ENCODE peak calls at places on chromosome 18, in nine cellular contexts. Q is psoas muscle, K is A549, F is IMR-90, I is mammary epithelial cell, D is ascending aorta, W is colonic mucosa, U is uterus, R is fibroblast of lung. Z is an unnamed sample. For H3K4me1, the result is how much of the 10 kb centered on the place peaks cover.

GRCh38 chr18:37710731-37711130 is 145.1 kb upstream of the CELF4 start:
- DNase-seq in D (no peak), W (no peak), F (no peak), Q (no peak), R (no peak), U (no peak), K (no peak), I (peak), Z (no peak)

GRCh38 chr18:9575558-9575957 is 38.8 kb downstream of the PPP4R1 start:
- DNase-seq in F (peak), W (peak), R (peak), I (peak), U (peak), D (no peak), Q (peak), K (peak), Z (peak)

GRCh38 chr18:2984703-2985261 is 28.2 kb downstream of the LPIN2 start:
- DNase-seq in R (no peak), Q (no peak), D (no peak), I (peak), U (no peak), F (no peak), K (no peak), W (peak), Z (no peak)

GRCh38 chr18:36628435-36629094 is 200.2 kb downstream of the TPGS2 start:
- DNase-seq in I (peak), K (no peak), F (peak), U (no peak), R (peak), W (no peak), Q (no peak), D (no peak), Z (no peak)

GRCh38 chr18:48781041-48781989 is 169.4 kb downstream of the SMAD7 start:
- DNase-seq in U (peak), K (no peak), W (peak), R (peak), I (no peak), Q (peak), D (peak), F (peak), Z (peak)

GRCh38 chr18:24704921-24705620 is 244.6 kb downstream of the HRH4 start:
- DNase-seq in I (no peak), K (no peak), Q (no peak), D (no peak), W (no peak), U (no peak), F (peak), R (peak), Z (no peak)

GRCh38 chr18:69838620-69839411 is 108.9 kb downstream of the CD226 start:
- DNase-seq in D (no peak), W (no peak), I (peak), F (no peak), U (no peak), K (peak), Q (no peak), R (no peak), Z (no peak)

GRCh38 chr18:47932603-47933002 is 2.1 kb upstream of the SMAD2 start:
- DNase-seq in W (no peak), F (no peak), Q (no peak), I (no peak), R (no peak), K (no peak), D (no peak), U (no peak), Z (no peak)

GRCh38 chr18:59416818-59417217 is 57.8 kb upstream of the LMAN1 start:
- DNase-seq in R (peak), Q (no peak), U (no peak), K (no peak), I (no peak), F (peak), W (no peak), D (no peak), Z (no peak)

GRCh38 chr18:44736664-44737063 is 56.0 kb downstream of the SETBP1 start:
- DNase-seq in R (no peak), K (no peak), W (no peak), D (no peak), U (no peak), Q (no peak), I (no peak), F (no peak), Z (no peak)

GRCh38 chr18:58527116-58528010 is 101.5 kb downstream of the ALPK2 start:
- DNase-seq in F (peak), W (no peak), Q (no peak), K (peak), R (no peak), D (no peak), U (no peak), I (no peak), Z (no peak)

GRCh38 chr18:56841836-56842235 is 190.7 kb downstream of the WDR7 start:
- DNase-seq in R (no peak), F (no peak), U (no peak), D (no peak), K (no peak), W (no peak), I (no peak), Q (no peak), Z (no peak)

GRCh38 chr18:9949315-9949714 is 35.5 kb downstream of the VAPA start:
- DNase-seq in K (no peak), R (no peak), F (no peak), U (no peak), W (no peak), D (no peak), I (no peak), Q (no peak), Z (no peak)

GRCh38 chr18:5518899-5519371 is 24.9 kb downstream of the EPB41L3 start:
- DNase-seq in D (no peak), U (no peak), F (peak), W (no peak), I (no peak), K (no peak), R (peak), Q (no peak), Z (no peak)

GRCh38 chr18:44715245-44715644 is 34.6 kb downstream of the SETBP1 start:
- DNase-seq in Q (peak), U (peak), I (peak), F (no peak), R (peak), D (no peak), W (no peak), K (no peak), Z (peak)

GRCh38 chr18:58009166-58009565 is 34.9 kb upstream of the NEDD4L start:
- DNase-seq in U (no peak), R (no peak), I (no peak), Q (no peak), W (no peak), D (no peak), F (no peak), K (no peak), Z (no peak)

GRCh38 chr18:39487932-39488331 is 1922.3 kb upstream of the CELF4 start:
- DNase-seq in W (no peak), U (no peak), R (no peak), Q (no peak), D (no peak), F (no peak), I (no peak), K (no peak), Z (no peak)

GRCh38 chr18:31101148-31102019 is 837 bp downstream of the DSC2 start:
- DNase-seq in D (peak), K (peak), R (peak), U (peak), W (peak), F (no peak), Q (peak), I (peak), Z (peak)

GRCh38 chr18:45106331-45106774 is 425.7 kb downstream of the SETBP1 start:
- DNase-seq in F (no peak), Q (no peak), D (peak), I (no peak), K (no peak), R (peak), U (no peak), W (no peak), Z (no peak)

GRCh38 chr18:24601624-24602023 is 141.2 kb downstream of the HRH4 start:
- DNase-seq in F (no peak), R (no peak), Q (no peak), I (peak), U (no peak), D (no peak), W (no peak), K (no peak), Z (no peak)

GRCh38 chr18:36157441-36157840 is 27.7 kb downstream of the ELP2 start:
- DNase-seq in I (no peak), Q (no peak), D (no peak), R (no peak), W (no peak), K (no peak), U (no peak), F (peak), Z (no peak)

GRCh38 chr18:79381811-79382311 is 13.9 kb upstream of the NFATC1 start:
- DNase-seq in F (no peak), R (no peak), U (no peak), D (no peak), Q (no peak), I (no peak), K (no peak), W (no peak), Z (no peak)

GRCh38 chr18:24763765-24764548 is 303.5 kb downstream of the HRH4 start:
- DNase-seq in F (peak), U (peak), I (peak), K (no peak), Q (peak), W (no peak), D (no peak), R (peak), Z (no peak)

GRCh38 chr18:52615321-52615720 is 275.3 kb downstream of the DCC start:
- DNase-seq in Q (no peak), I (no peak), U (no peak), D (no peak), F (no peak), K (no peak), R (no peak), W (no peak), Z (no peak)

GRCh38 chr18:50706199-50706598 is 113.6 kb downstream of the MRO start:
- DNase-seq in R (no peak), K (no peak), W (no peak), Q (no peak), F (no peak), U (no peak), I (no peak), D (no peak), Z (no peak)

GRCh38 chr18:79429381-79429780 is 33.7 kb downstream of the NFATC1 start:
- DNase-seq in Q (no peak), I (no peak), W (no peak), K (no peak), F (no peak), R (no peak), U (no peak), D (no peak), Z (no peak)

GRCh38 chr18:70195852-70196434 is 9.5 kb downstream of the RTTN start:
- DNase-seq in F (peak), K (peak), R (peak), U (no peak), I (peak), Q (no peak), D (no peak), W (peak), Z (no peak)

GRCh38 chr18:78659748-78660147 is 319.9 kb upstream of the SALL3 start:
- DNase-seq in F (no peak), I (no peak), U (no peak), W (no peak), Q (no peak), D (no peak), R (no peak), K (no peak), Z (no peak)

GRCh38 chr18:79634593-79634992 is 45.0 kb upstream of the CTDP1 start:
- DNase-seq in K (no peak), W (no peak), R (no peak), U (no peak), D (no peak), Q (no peak), F (no peak), I (no peak), Z (peak)

GRCh38 chr18:44537521-44537920 is 143.2 kb upstream of the SETBP1 start:
- DNase-seq in U (no peak), D (no peak), K (peak), R (peak), I (peak), F (peak), W (no peak), Q (no peak), Z (no peak)

GRCh38 chr18:43879350-43879749 is 602.1 kb upstream of the SYT4 start:
- DNase-seq in F (no peak), D (no peak), R (no peak), W (no peak), U (no peak), I (no peak), K (no peak), Q (no peak), Z (no peak)

GRCh38 chr18:6341303-6341702 is 73.4 kb downstream of the L3MBTL4 start:
- DNase-seq in K (no peak), U (no peak), W (no peak), F (no peak), R (no peak), I (no peak), Q (no peak), D (no peak), Z (no peak)

GRCh38 chr18:46296656-46297055 is 192.5 kb downstream of the HAUS1 start:
- DNase-seq in Q (no peak), F (no peak), R (no peak), U (no peak), I (no peak), K (no peak), D (no peak), W (no peak), Z (no peak)

GRCh38 chr18:48358868-48359267 is 50.3 kb downstream of the ZBTB7C start:
- DNase-seq in Q (no peak), K (no peak), R (no peak), W (peak), I (no peak), F (no peak), D (no peak), U (no peak), Z (peak)

GRCh38 chr18:23540867-23541266 is 37.6 kb downstream of the RMC1 start:
- DNase-seq in K (no peak), D (no peak), W (no peak), Q (no peak), R (no peak), I (no peak), U (no peak), F (peak), Z (no peak)

GRCh38 chr18:8498905-8499304 is 110.3 kb upstream of the RAB12 start:
- DNase-seq in K (no peak), F (no peak), D (no peak), I (no peak), R (no peak), W (no peak), Q (no peak), U (no peak), Z (no peak)
- H3K4me1 ChIP-seq in K (under half), F (under half), D (under half), I (under half), R (under half), W (under half), Q (under half), U (under half), Z (under half)

DNA sequence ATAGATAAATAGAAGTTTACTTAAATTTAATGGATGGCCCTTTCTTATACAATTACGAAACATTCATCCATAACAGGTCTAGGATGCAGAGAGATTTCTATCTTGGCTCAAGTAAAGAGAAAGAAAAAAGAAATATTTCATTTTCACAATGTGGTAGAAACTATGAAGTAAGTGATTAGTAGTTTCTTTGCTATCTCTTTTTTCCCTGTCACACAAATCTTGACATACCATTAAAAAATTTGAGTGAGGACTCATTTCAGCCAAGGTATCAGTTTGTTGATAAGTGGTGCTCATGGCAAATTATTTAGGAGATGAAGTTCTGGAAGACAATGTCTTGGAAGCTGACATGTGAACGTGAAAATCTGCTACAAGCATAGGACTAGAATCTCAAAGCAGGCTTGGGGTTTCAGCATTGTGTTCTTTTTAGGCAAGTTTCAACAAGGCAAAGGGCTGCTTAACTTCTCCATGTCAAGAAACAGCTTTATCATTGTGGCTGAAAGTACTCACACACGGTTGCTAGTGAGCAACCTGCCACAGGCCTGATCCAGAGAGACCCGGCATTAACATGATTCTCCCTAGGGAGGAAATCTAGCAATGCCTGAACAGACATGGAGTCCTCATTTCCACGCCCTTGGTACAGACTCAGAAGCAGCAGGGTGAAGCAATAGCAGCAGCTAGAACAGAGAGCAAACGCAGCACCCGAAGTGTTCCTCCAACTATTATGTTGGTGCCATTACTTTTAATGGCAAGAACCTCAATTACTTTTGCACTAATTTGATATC is 414.5 kb downstream of the DLGAP1 start:
- DNase-seq in K (no peak), Q (no peak), W (no peak), R (no peak), D (no peak), I (peak), F (no peak), U (no peak), Z (no peak)
- TF ChIP-seq CTCF in K (no peak), Q (no peak), W (no peak), R (no peak), D (no peak), I (no peak), F (no peak), U (no peak), Z (no peak)

DNA sequence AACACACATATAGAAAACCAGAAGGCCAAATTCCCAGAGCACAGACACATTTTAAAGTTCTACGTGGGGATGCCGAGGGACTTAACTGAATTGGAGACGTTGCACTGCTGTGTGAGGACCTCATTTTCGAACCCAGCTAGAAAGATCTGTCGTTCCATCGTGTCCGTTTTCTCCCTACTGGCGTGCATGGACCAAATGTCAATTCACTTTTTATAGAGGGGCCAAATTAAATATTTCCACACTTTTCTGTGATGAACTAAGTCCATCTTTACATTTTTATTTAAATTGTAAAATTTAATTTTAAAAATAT is 690 bp upstream of the TSHZ1 start:
- DNase-seq in W (no peak), F (no peak), I (peak), Q (no peak), R (no peak), U (no peak), K (no peak), D (no peak), Z (no peak)
- H3K4me1 ChIP-seq in W (under half), F (under half), I (under half), Q (half or more), R (under half), U (under half), K (under half), D (under half), Z (half or more)

DNA sequence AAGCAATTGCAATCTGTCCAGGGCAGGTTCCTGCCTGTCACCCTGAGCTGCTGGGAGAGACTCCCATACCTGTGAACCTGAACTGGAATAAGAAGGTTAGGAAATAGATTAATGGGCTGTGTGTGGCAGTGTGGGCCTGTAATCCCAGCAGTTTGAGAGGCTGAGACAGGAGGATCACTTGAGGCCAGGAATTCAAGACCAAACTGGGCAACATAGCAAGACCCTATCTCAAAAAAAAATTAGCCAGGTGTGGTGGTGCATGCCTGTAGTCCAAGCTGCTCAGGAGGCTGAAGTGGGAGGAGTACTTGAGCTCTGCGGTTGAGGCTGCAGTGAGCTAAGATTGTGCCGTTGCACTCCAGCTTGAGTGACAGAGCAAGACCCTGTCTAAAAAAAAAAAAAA is 127.7 kb upstream of the DSEL start:
- DNase-seq in U (no peak), D (no peak), I (no peak), R (no peak), K (no peak), F (no peak), Q (no peak), W (no peak), Z (no peak)
- TF ChIP-seq CTCF in U (no peak), D (no peak), I (no peak), R (no peak), K (no peak), F (no peak), Q (no peak), W (no peak), Z (no peak)